ENCODE peak calls at places on chromosomes 12 and 14, in four cellular contexts. Z is HepG2, N is WTC11, J is K562. L is an unnamed sample.

GRCh38 chr12:83474369-83474768 is 787.7 kb downstream of the TMTC2 start:
- DNase-seq in J (no peak), N (no peak), Z (no peak), L (no peak)

GRCh38 chr14:71438684-71439083 is 493.5 kb upstream of the RGS6 start:
- DNase-seq in J (no peak), N (no peak), Z (no peak), L (no peak)

GRCh38 chr12:123519151-123520001 is 14.1 kb downstream of the RILPL1 start:
- DNase-seq in J (peak), Z (peak), N (no peak), L (peak)

GRCh38 chr12:32889073-32889760 is 7.4 kb downstream of the PKP2 start:
- DNase-seq in Z (no peak), N (no peak), J (no peak), L (no peak)

GRCh38 chr12:105106621-105107020 is 910 bp upstream of the WASHC4 start:
- DNase-seq in J (no peak), N (no peak), Z (no peak), L (no peak)

GRCh38 chr12:27001663-27002062 is 12.5 kb downstream of the TM7SF3 start:
- DNase-seq in N (no peak), J (no peak), Z (no peak), L (no peak)

GRCh38 chr12:12582895-12583303 is 20.2 kb upstream of the DUSP16 start:
- DNase-seq in N (no peak), Z (peak), J (no peak), L (peak)

GRCh38 chr12:50597200-50598195 is 92.7 kb downstream of the DIP2B start:
- DNase-seq in N (no peak), J (no peak), Z (no peak), L (peak)

GRCh38 chr12:75481774-75482173 is 1.2 kb downstream of the GLIPR1 start:
- DNase-seq in J (no peak), Z (no peak), N (no peak), L (no peak)

GRCh38 chr12:31950492-31950891 is 8.7 kb upstream of the RESF1 start:
- DNase-seq in N (no peak), J (no peak), Z (no peak), L (no peak)

GRCh38 chr14:23910081-23910875 is 43.3 kb upstream of the DHRS4 start:
- DNase-seq in Z (peak), N (peak), J (peak), L (peak)

GRCh38 chr12:20629414-20630156 is 65.5 kb upstream of the SLCO1C1 start:
- DNase-seq in N (no peak), Z (peak), J (no peak), L (peak)

GRCh38 chr14:54392131-54392859 is 4.5 kb upstream of the CDKN3 start:
- DNase-seq in J (no peak), Z (no peak), N (no peak), L (no peak)

GRCh38 chr12:7832059-7832696 is 40.5 kb downstream of the SLC2A14 start:
- DNase-seq in Z (peak), J (peak), N (peak), L (peak)

GRCh38 chr12:121023799-121024198 is 7.5 kb upstream of the C12orf43 start:
- DNase-seq in Z (peak), J (no peak), N (no peak), L (no peak)

GRCh38 chr12:107490000-107490399 is 195.6 kb upstream of the PWP1 start:
- DNase-seq in N (no peak), Z (no peak), J (no peak), L (no peak)

GRCh38 chr12:114396153-114396868 is 9.6 kb downstream of the TBX5 start:
- DNase-seq in N (no peak), J (no peak), Z (no peak), L (no peak)

GRCh38 chr14:30295980-30296379 is 263.0 kb upstream of the G2E3 start:
- DNase-seq in J (peak), Z (no peak), N (no peak), L (no peak)

GRCh38 chr14:30317729-30318128 is 241.2 kb upstream of the G2E3 start:
- DNase-seq in Z (peak), N (no peak), J (no peak), L (no peak)

GRCh38 chr14:44961151-44961729 is 507 bp downstream of the KLHL28 start:
- DNase-seq in Z (no peak), J (peak), N (peak), L (peak)

GRCh38 chr12:110022980-110023633 is 23.9 kb downstream of the ANKRD13A start:
- DNase-seq in Z (no peak), J (no peak), N (no peak), L (no peak)

GRCh38 chr12:49892732-49893317 is 10.9 kb downstream of the FAIM2 start:
- DNase-seq in N (no peak), J (no peak), Z (no peak), L (no peak)

GRCh38 chr12:42484996-42485395 is 104.5 kb downstream of the PRICKLE1 start:
- DNase-seq in N (no peak), Z (no peak), J (no peak), L (no peak)

GRCh38 chr14:103085106-103086091 is 1.4 kb downstream of the LBHD2 start:
- DNase-seq in Z (no peak), N (peak), J (no peak), L (no peak)

GRCh38 chr14:71105177-71105576 is 197.9 kb downstream of the PCNX1 start:
- DNase-seq in Z (no peak), N (no peak), J (no peak), L (no peak)

GRCh38 chr12:50926415-50926814 is 25.9 kb upstream of the HIGD1C start:
- DNase-seq in J (no peak), Z (no peak), N (no peak), L (no peak)

GRCh38 chr12:103273645-103274044 is 222.1 kb downstream of the C12orf42 start:
- DNase-seq in N (no peak), Z (no peak), J (no peak), L (no peak)

GRCh38 chr12:122183588-122183940 is 641 bp downstream of the LRRC43 start:
- DNase-seq in J (no peak), Z (no peak), N (no peak), L (no peak)

GRCh38 chr12:92927436-92928116 is 1.5 kb downstream of the EEA1 start:
- DNase-seq in Z (peak), J (peak), N (no peak), L (peak)

GRCh38 chr14:28707814-28708213 is 58.8 kb upstream of the FOXG1 start:
- DNase-seq in Z (no peak), N (no peak), J (no peak), L (no peak)

GRCh38 chr14:60723218-60724079 is 702 bp downstream of the SIX4 start:
- DNase-seq in N (peak), Z (no peak), J (peak), L (peak)

GRCh38 chr12:53739285-53740129 is 12.3 kb upstream of the CALCOCO1 start:
- DNase-seq in J (no peak), N (no peak), Z (no peak), L (no peak)

GRCh38 chr14:64971890-64972785 is at the start of gene RAB15:
- DNase-seq in J (peak), Z (no peak), N (peak), L (peak)

GRCh38 chr14:90807060-90807459 is 9.2 kb downstream of the TTC7B start:
- DNase-seq in J (no peak), Z (no peak), N (no peak), L (no peak)

GRCh38 chr12:52189376-52190174 is 2.2 kb downstream of the KRT80 start:
- DNase-seq in N (no peak), J (no peak), Z (no peak), L (no peak)
- TF ChIP-seq NR3C1 in N (no peak), J (no peak), Z (no peak), L (no peak)

GRCh38 chr14:69423279-69423678 is 24.8 kb downstream of the SLC39A9 start:
- DNase-seq in Z (no peak), N (no peak), J (no peak), L (no peak)
- TF ChIP-seq NR3C1 in Z (no peak), N (no peak), J (no peak), L (no peak)

GRCh38 chr14:99522457-99522891 is 41.3 kb downstream of the CCNK start:
- DNase-seq in N (no peak), Z (no peak), J (peak), L (peak)
- TF ChIP-seq NR3C1 in N (no peak), Z (no peak), J (no peak), L (no peak)

GRCh38 chr12:126930234-126930633 is 1336.7 kb upstream of the TMEM132C start:
- DNase-seq in N (no peak), J (no peak), Z (no peak), L (no peak)

GRCh38 chr12:126926023-126926600 is 1340.9 kb upstream of the TMEM132C start:
- DNase-seq in J (no peak), N (no peak), Z (no peak), L (peak)
- TF ChIP-seq NR3C1 in J (no peak), N (no peak), Z (no peak), L (no peak)